ENCODE peak calls at places on chromosomes 3 and 15, in ten cellular contexts. Z is adrenal gland; Y is fibroblast of pulmonary artery; P is activated naive CD8-positive, alpha-beta T cell treated with anti-CD3 and anti-CD28 coated beads, Interleukin-2, amount 50 U/mL, for 16 hours; C is CD4-positive, alpha-beta T cell; U is fibroblast of lung; T is hepatic stellate cell; S is iris pigment epithelial cell; E is RCC 7860; F is A172. B is an unnamed sample.

GRCh38 chr15:62391565-62392262 is 226.6 kb upstream of the C2CD4B start:
- DNase-seq in Z (peak; percentile 54), Y (peak; percentile 46), P (no peak), C (peak; percentile 37), U (peak; percentile 62), T (peak; percentile 55), S (peak; percentile 57), E (no peak), F (peak; percentile 11), B (peak; percentile 41)

GRCh38 chr15:38904298-38904697 is 339.7 kb upstream of the RASGRP1 start:
- DNase-seq in Z (no peak), Y (no peak), P (no peak), C (no peak), U (no peak), T (no peak), S (no peak), E (no peak), F (no peak), B (no peak)

GRCh38 chr3:178417736-178418135 is 118.5 kb upstream of the KCNMB2 start:
- DNase-seq in Z (no peak), Y (no peak), P (no peak), C (no peak), U (no peak), T (no peak), S (no peak), E (no peak), F (no peak), B (no peak)

GRCh38 chr15:26628071-26628470 is 144.8 kb downstream of the GABRB3 start:
- DNase-seq in Z (no peak), Y (no peak), P (no peak), C (no peak), U (no peak), T (no peak), S (no peak), E (peak; percentile 29), F (no peak), B (no peak)

GRCh38 chr15:82048809-82049208 is 3.0 kb upstream of the MEX3B start:
- DNase-seq in Z (no peak), Y (no peak), P (no peak), C (no peak), U (no peak), T (no peak), S (no peak), E (no peak), F (no peak), B (no peak)

GRCh38 chr15:39804026-39804425 is 21.4 kb upstream of the FSIP1 start:
- DNase-seq in Z (no peak), Y (peak; percentile 74), P (no peak), C (no peak), U (no peak), T (no peak), S (peak; percentile 94), E (no peak), F (no peak), B (no peak)

GRCh38 chr15:94272251-94272898 is 41.0 kb downstream of the MCTP2 start:
- DNase-seq in Z (peak; percentile 13), Y (no peak), P (no peak), C (no peak), U (no peak), T (no peak), S (no peak), E (no peak), F (no peak), B (no peak)

GRCh38 chr3:104359546-104359945 is 1007.2 kb upstream of the ALCAM start:
- DNase-seq in Z (no peak), Y (peak; percentile 85), P (no peak), C (no peak), U (peak; percentile 97), T (peak; percentile 29), S (peak; percentile 93), E (peak; percentile 98), F (peak; percentile 86), B (peak; percentile 43)

GRCh38 chr3:86787091-86787490 is 203.9 kb downstream of the VGLL3 start:
- DNase-seq in Z (no peak), Y (peak; percentile 47), P (no peak), C (no peak), U (peak; percentile 86), T (no peak), S (peak; percentile 78), E (peak; percentile 8), F (peak; percentile 40), B (no peak)

GRCh38 chr3:111859061-111859973 is at the start of gene PHLDB2:
- DNase-seq in Z (peak; percentile 76), Y (peak; percentile 86), P (peak; percentile 3), C (peak; percentile 47), U (peak; percentile 85), T (peak; percentile 75), S (peak; percentile 88), E (peak; percentile 61), F (peak; percentile 61), B (peak; percentile 89)

GRCh38 chr3:114319453-114319852 is 25.6 kb downstream of the TIGIT start:
- DNase-seq in Z (no peak), Y (peak; percentile 59), P (no peak), C (no peak), U (peak; percentile 86), T (no peak), S (peak; percentile 94), E (no peak), F (no peak), B (peak; percentile 8)

GRCh38 chr15:101169457-101170071 is 82.3 kb downstream of the CHSY1 start:
- DNase-seq in Z (no peak), Y (peak; percentile 62), P (no peak), C (no peak), U (peak; percentile 68), T (no peak), S (no peak), E (peak; percentile 70), F (peak; percentile 28), B (no peak)

GRCh38 chr15:74408385-74408784 is 25.4 kb downstream of the SEMA7A start:
- DNase-seq in Z (no peak), Y (no peak), P (no peak), C (no peak), U (no peak), T (no peak), S (no peak), E (no peak), F (no peak), B (no peak)

GRCh38 chr3:139518926-139519842 is 20.4 kb downstream of the RBP1 start:
- DNase-seq in Z (no peak), Y (no peak), P (no peak), C (no peak), U (no peak), T (no peak), S (no peak), E (no peak), F (no peak), B (no peak)

GRCh38 chr3:172524611-172525010 is 1.4 kb upstream of the TNFSF10 start:
- DNase-seq in Z (no peak), Y (peak; percentile 27), P (no peak), C (no peak), U (peak; percentile 83), T (no peak), S (peak; percentile 83), E (peak; percentile 98), F (no peak), B (no peak)

GRCh38 chr3:69359339-69359893 is 26.5 kb downstream of the FRMD4B start:
- DNase-seq in Z (no peak), Y (no peak), P (no peak), C (no peak), U (no peak), T (no peak), S (no peak), E (no peak), F (no peak), B (no peak)

GRCh38 chr3:71305246-71306206 is 278.0 kb downstream of the FOXP1 start:
- DNase-seq in Z (no peak), Y (peak; percentile 32), P (no peak), C (peak; percentile 42), U (peak; percentile 66), T (peak; percentile 24), S (peak; percentile 67), E (no peak), F (no peak), B (peak; percentile 58)

GRCh38 chr3:34919025-34919424 is 720.3 kb upstream of the ARPP21 start:
- DNase-seq in Z (no peak), Y (no peak), P (no peak), C (no peak), U (no peak), T (no peak), S (no peak), E (no peak), F (no peak), B (no peak)

GRCh38 chr3:57983734-57984518 is 24.3 kb upstream of the FLNB start:
- DNase-seq in Z (peak; percentile 87), Y (peak; percentile 91), P (peak; percentile 14), C (peak; percentile 49), U (peak; percentile 88), T (peak; percentile 53), S (peak; percentile 95), E (peak; percentile 93), F (peak; percentile 96), B (peak; percentile 90)

GRCh38 chr3:8987673-8988655 is 24.7 kb upstream of the RAD18 start:
- DNase-seq in Z (peak; percentile 61), Y (peak; percentile 62), P (peak; percentile 18), C (peak; percentile 65), U (peak; percentile 37), T (peak; percentile 72), S (peak; percentile 55), E (no peak), F (peak; percentile 52), B (peak; percentile 65)

GRCh38 chr3:113275876-113276580 is 64.7 kb downstream of the BOC start:
- DNase-seq in Z (no peak), Y (peak; percentile 49), P (no peak), C (no peak), U (peak; percentile 71), T (peak; percentile 79), S (peak; percentile 55), E (no peak), F (peak; percentile 73), B (no peak)

GRCh38 chr3:50584391-50584790 is 15.1 kb downstream of the HEMK1 start:
- DNase-seq in Z (no peak), Y (peak; percentile 72), P (no peak), C (no peak), U (no peak), T (no peak), S (peak; percentile 54), E (no peak), F (no peak), B (no peak)

GRCh38 chr15:47566610-47567009 is 150.7 kb upstream of the SEMA6D start:
- DNase-seq in Z (no peak), Y (no peak), P (no peak), C (no peak), U (no peak), T (no peak), S (no peak), E (no peak), F (no peak), B (no peak)

GRCh38 chr3:48129921-48130320 is 58.3 kb downstream of the CDC25A start:
- DNase-seq in Z (no peak), Y (no peak), P (no peak), C (no peak), U (peak; percentile 73), T (no peak), S (peak; percentile 50), E (no peak), F (no peak), B (no peak)

GRCh38 chr3:192082733-192083660 is 622.0 kb downstream of the PYDC2 start:
- DNase-seq in Z (no peak), Y (no peak), P (no peak), C (no peak), U (no peak), T (no peak), S (no peak), E (peak; percentile 13), F (no peak), B (no peak)

B was measured in lung microvascular endothelial cell.